ENCODE peak calls at places on chromosomes 12 and 14, in four cellular contexts. X, R, G and M are unnamed samples.

GRCh38 chr12:630656-631632 is 32.3 kb downstream of the NINJ2 start:
- DNase-seq in R (no peak), X (peak), G (no peak), M (peak)

GRCh38 chr14:91264151-91265150 is 19.9 kb upstream of the GPR68 start:
- DNase-seq in G (no peak), X (peak), R (peak), M (no peak)

GRCh38 chr14:69910871-69911270 is 31.7 kb downstream of the SMOC1 start:
- DNase-seq in R (no peak), G (no peak), X (no peak), M (no peak)

GRCh38 chr12:49092086-49092815 is 2.4 kb downstream of the DHH start:
- DNase-seq in G (peak), X (peak), R (peak), M (peak)

GRCh38 chr12:32669584-32669983 is 9.5 kb upstream of the DNM1L start:
- DNase-seq in R (no peak), G (no peak), X (no peak), M (no peak)

GRCh38 chr12:115710104-115710564 is 567.4 kb downstream of the MED13L start:
- DNase-seq in G (peak), X (peak), R (peak), M (no peak)

GRCh38 chr12:14841761-14842160 is 1.6 kb downstream of the ART4 start:
- DNase-seq in X (peak), G (no peak), R (peak), M (no peak)

GRCh38 chr12:4148418-4149056 is 125.0 kb upstream of the CCND2 start:
- DNase-seq in G (no peak), R (no peak), X (peak), M (peak)

GRCh38 chr14:29215853-29216252 is 449.3 kb downstream of the FOXG1 start:
- DNase-seq in X (no peak), R (no peak), G (no peak), M (no peak)

GRCh38 chr14:105088812-105089745 is 23.8 kb upstream of the GPR132 start:
- DNase-seq in X (no peak), R (no peak), G (no peak), M (no peak)

GRCh38 chr12:12927211-12928079 is 24.5 kb downstream of the GPRC5D start:
- DNase-seq in R (no peak), G (peak), X (no peak), M (peak)

GRCh38 chr12:54215990-54216579 is 27.3 kb upstream of the SMUG1 start:
- DNase-seq in R (no peak), X (no peak), G (no peak), M (peak)

GRCh38 chr14:54440454-54440853 is 720 bp downstream of the CNIH1 start:
- DNase-seq in R (no peak), X (no peak), G (no peak), M (no peak)

GRCh38 chr14:83255015-83255726 is 1721.5 kb upstream of the SEL1L start:
- DNase-seq in G (no peak), X (no peak), R (no peak), M (no peak)

GRCh38 chr12:1855241-1855640 is 34.9 kb downstream of the LRTM2 start:
- DNase-seq in X (no peak), G (no peak), R (no peak), M (no peak)

GRCh38 chr12:124914392-124915248 is at the start of gene UBC:
- DNase-seq in X (peak), G (peak), R (peak), M (peak)

GRCh38 chr14:74085047-74085637 is 386 bp downstream of the LIN52 start:
- DNase-seq in G (no peak), X (peak), R (peak), M (no peak)

GRCh38 chr14:36519431-36520321 is at the start of gene NKX2-1:
- DNase-seq in G (no peak), R (no peak), X (no peak), M (no peak)

GRCh38 chr14:95533822-95534221 is 1.0 kb upstream of the GLRX5 start:
- DNase-seq in R (no peak), X (no peak), G (no peak), M (no peak)

GRCh38 chr14:35285991-35286564 is 6.1 kb upstream of the PSMA6 start:
- DNase-seq in X (no peak), G (no peak), R (no peak), M (no peak)

GRCh38 chr14:93655078-93655750 is 133.1 kb downstream of the PRIMA1 start:
- DNase-seq in G (no peak), X (no peak), R (peak), M (no peak)

GRCh38 chr12:81077329-81077685 is 572 bp upstream of the ACSS3 start:
- DNase-seq in R (no peak), X (peak), G (no peak), M (no peak)

GRCh38 chr12:81080431-81080983 is 2.6 kb downstream of the ACSS3 start:
- DNase-seq in X (no peak), R (no peak), G (no peak), M (no peak)

GRCh38 chr12:81078469-81079196 is 754 bp downstream of the ACSS3 start:
- DNase-seq in G (no peak), X (peak), R (no peak), M (no peak)

GRCh38 chr12:81077686-81078441 is at the start of gene ACSS3:
- DNase-seq in R (no peak), G (peak), X (peak), M (no peak)

GRCh38 chr12:81079280-81080076 is 1.6 kb downstream of the ACSS3 start:
- DNase-seq in X (no peak), G (no peak), R (no peak), M (no peak)
- H3K27ac ChIP-seq in X (peak), G (peak), R (no peak), M (no peak)

GRCh38 chr14:76336876-76337275 is 39.1 kb upstream of the ESRRB start:
- DNase-seq in X (no peak), G (no peak), R (no peak), M (no peak)
- H3K27ac ChIP-seq in X (no peak), G (no peak), R (no peak), M (no peak)

GRCh38 chr12:94694732-94695131 is 44.4 kb upstream of the TMCC3 start:
- DNase-seq in R (no peak), X (no peak), G (no peak), M (no peak)

GRCh38 chr12:94699796-94700195 is 49.4 kb upstream of the TMCC3 start:
- DNase-seq in R (peak), X (no peak), G (no peak), M (no peak)

GRCh38 chr12:94701711-94702110 is 51.4 kb upstream of the TMCC3 start:
- DNase-seq in X (no peak), G (no peak), R (no peak), M (no peak)

GRCh38 chr12:94698553-94698952 is 48.2 kb upstream of the TMCC3 start:
- DNase-seq in X (no peak), G (no peak), R (no peak), M (no peak)

DNA sequence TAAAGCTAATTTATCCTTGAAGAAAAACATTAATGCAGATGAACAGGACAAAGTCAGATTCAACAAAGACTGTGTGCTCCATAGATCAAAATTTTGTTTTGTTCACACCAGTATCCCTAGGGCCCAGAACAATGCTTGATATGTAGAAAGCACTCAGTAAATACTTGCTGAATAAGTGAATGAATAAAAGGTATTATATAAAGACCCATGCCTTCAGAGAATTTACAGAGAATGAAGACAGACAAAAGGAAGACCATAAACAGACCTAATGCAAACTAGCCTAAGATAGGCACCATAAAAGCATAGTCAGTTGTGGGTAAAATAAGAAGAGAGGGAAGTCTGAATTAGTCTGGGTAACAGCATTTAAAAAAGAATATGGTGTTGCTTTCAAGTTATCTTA is 47.3 kb upstream of the TMCC3 start:
- DNase-seq in G (no peak), R (no peak), X (no peak), M (no peak)
- H3K27ac ChIP-seq in G (no peak), R (no peak), X (no peak), M (no peak)

DNA sequence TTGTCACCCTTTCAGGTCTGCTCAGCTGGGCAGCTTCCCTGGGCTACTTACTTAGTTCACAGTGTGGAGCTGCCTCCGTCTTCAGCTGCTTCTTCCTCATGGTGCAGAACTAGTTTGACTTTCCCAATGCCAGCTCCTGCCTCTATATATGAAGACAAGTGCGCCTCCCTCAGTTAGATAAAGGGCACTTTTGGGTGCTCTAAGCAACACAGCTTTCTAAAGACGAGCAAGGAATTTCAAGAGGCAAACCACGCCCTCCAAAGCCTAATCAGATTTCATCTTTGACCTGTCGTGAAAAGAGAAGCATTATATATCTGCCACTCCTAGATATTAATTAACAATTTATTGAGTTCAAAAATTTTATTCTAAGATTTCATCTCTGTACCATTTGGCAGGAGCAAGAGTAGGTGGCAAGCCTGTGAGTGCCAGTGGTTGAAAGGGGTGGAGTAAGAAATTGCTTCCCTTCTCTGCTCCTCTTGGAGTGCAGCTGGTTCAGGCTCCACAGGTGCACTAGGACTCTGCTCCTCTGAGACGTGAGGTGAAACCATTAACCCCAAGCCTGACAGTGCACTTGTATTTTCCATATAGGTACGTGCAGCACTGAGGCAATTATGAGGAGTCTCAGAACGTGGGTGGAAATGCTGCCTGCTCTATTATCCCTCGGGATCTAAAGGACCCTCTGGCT is 2.1 kb upstream of the SLC11A2 start:
- DNase-seq in X (no peak), G (no peak), R (peak), M (no peak)
- H3K27ac ChIP-seq in X (no peak), G (no peak), R (no peak), M (no peak)